ENCODE peak calls at places on chromosome 7, in six cellular contexts. O, P, B, K, Q and I are unnamed samples. For H3K9me3, the result is how much of the 10 kb centered on the place peaks cover.

GRCh38 chr7:101506531-101506930 is 122.6 kb downstream of the MYL10 start:
- DNase-seq in O (no peak), P (no peak), B (no peak), K (no peak), Q (no peak), I (no peak)

GRCh38 chr7:50302486-50303081 is 1.9 kb upstream of the IKZF1 start:
- DNase-seq in O (no peak), P (no peak), B (no peak), K (no peak), Q (no peak), I (no peak)

GRCh38 chr7:96737545-96738050 is 28.0 kb upstream of the SEM1 start:
- DNase-seq in O (no peak), P (no peak), B (no peak), K (no peak), Q (no peak), I (no peak)

GRCh38 chr7:77799078-77799964 is 748 bp downstream of the PHTF2 start:
- DNase-seq in O (no peak), P (peak), B (peak), K (no peak), Q (no peak), I (peak)

GRCh38 chr7:68107256-68107655 is 1110.6 kb downstream of the TYW1 start:
- DNase-seq in O (no peak), P (no peak), B (no peak), K (no peak), Q (no peak), I (no peak)

GRCh38 chr7:104643587-104644217 is 315.3 kb downstream of the LHFPL3 start:
- DNase-seq in O (peak), P (peak), B (peak), K (peak), Q (no peak), I (peak)

GRCh38 chr7:93014410-93014809 is 103.4 kb downstream of the SAMD9 start:
- DNase-seq in O (no peak), P (no peak), B (no peak), K (no peak), Q (no peak), I (no peak)

GRCh38 chr7:98174334-98175259 is 36.6 kb upstream of the BHLHA15 start:
- DNase-seq in O (no peak), P (no peak), B (no peak), K (no peak), Q (no peak), I (no peak)

GRCh38 chr7:151082151-151083070 is 882 bp downstream of the TMUB1 start:
- DNase-seq in O (no peak), P (no peak), B (no peak), K (no peak), Q (no peak), I (no peak)

GRCh38 chr7:90487808-90488207 is 18.4 kb downstream of the PTTG1IP2 start:
- DNase-seq in O (no peak), P (no peak), B (no peak), K (no peak), Q (no peak), I (no peak)

GRCh38 chr7:154503962-154504550 is 451.9 kb downstream of the DPP6 start:
- DNase-seq in O (no peak), P (peak), B (peak), K (peak), Q (no peak), I (peak)

GRCh38 chr7:105268511-105269392 is 120.0 kb downstream of the SRPK2 start:
- DNase-seq in O (no peak), P (no peak), B (no peak), K (peak), Q (no peak), I (no peak)

GRCh38 chr7:37142943-37143342 is 305.7 kb downstream of the ELMO1 start:
- DNase-seq in O (no peak), P (no peak), B (no peak), K (no peak), Q (no peak), I (no peak)

GRCh38 chr7:72127136-72127535 is 285.0 kb downstream of the CALN1 start:
- DNase-seq in O (no peak), P (no peak), B (no peak), K (no peak), Q (no peak), I (no peak)

GRCh38 chr7:112930787-112931186 is 140.6 kb upstream of the TMEM168 start:
- DNase-seq in O (no peak), P (no peak), B (no peak), K (peak), Q (no peak), I (no peak)

GRCh38 chr7:112759905-112760304 is 30.3 kb downstream of the TMEM168 start:
- DNase-seq in O (no peak), P (no peak), B (no peak), K (no peak), Q (no peak), I (no peak)

GRCh38 chr7:96359876-96360275 is 38.0 kb upstream of the SLC25A13 start:
- DNase-seq in O (no peak), P (no peak), B (no peak), K (peak), Q (peak), I (no peak)

GRCh38 chr7:158281441-158281840 is 306.2 kb downstream of the PTPRN2 start:
- DNase-seq in O (no peak), P (no peak), B (no peak), K (no peak), Q (no peak), I (no peak)

GRCh38 chr7:158284121-158284520 is 303.5 kb downstream of the PTPRN2 start:
- DNase-seq in O (no peak), P (no peak), B (no peak), K (no peak), Q (no peak), I (no peak)

GRCh38 chr7:158283016-158283974 is 304.3 kb downstream of the PTPRN2 start:
- DNase-seq in O (no peak), P (no peak), B (no peak), K (no peak), Q (no peak), I (no peak)

GRCh38 chr7:158280467-158281154 is 307.0 kb downstream of the PTPRN2 start:
- DNase-seq in O (no peak), P (no peak), B (no peak), K (no peak), Q (no peak), I (no peak)

DNA sequence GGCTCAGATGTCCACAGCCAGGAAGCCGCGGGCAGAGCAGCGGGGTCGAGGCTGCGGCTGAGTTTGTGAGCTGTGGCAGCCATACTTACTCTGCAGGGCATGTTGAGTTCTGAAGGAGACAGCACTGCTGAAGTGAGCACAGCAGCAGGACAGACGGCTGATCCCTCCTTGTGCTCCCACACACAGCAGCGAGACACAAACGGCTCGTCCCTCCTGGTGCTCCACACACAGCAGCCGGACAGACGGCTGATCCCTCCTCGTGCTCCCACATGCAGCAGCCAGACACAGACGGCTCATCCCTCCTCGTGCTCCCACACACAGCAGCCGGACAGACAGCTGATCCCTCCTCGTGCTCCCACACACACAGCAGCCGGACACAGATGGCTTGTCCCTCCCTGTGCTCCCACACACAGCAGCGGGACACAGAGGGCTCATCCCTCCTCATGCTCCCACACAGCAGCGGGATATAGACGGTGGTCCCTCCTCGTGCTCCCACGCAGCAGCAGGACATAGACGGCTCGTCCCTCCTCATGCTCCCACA is 305.1 kb downstream of the PTPRN2 start:
- DNase-seq in O (no peak), P (no peak), B (no peak), K (no peak), Q (no peak), I (no peak)
- H3K9me3 ChIP-seq in O (under half), P (under half), B (under half), K (under half), Q (under half), I (under half)

GRCh38 chr7:21367081-21367480 is 60.8 kb upstream of the SP4 start:
- DNase-seq in O (no peak), P (no peak), B (no peak), K (no peak), Q (no peak), I (no peak)

GRCh38 chr7:21367537-21367936 is 60.3 kb upstream of the SP4 start:
- DNase-seq in O (no peak), P (no peak), B (no peak), K (no peak), Q (no peak), I (no peak)

GRCh38 chr7:21365866-21366624 is 61.8 kb upstream of the SP4 start:
- DNase-seq in O (no peak), P (peak), B (no peak), K (peak), Q (no peak), I (no peak)

GRCh38 chr7:21361413-21362130 is 66.3 kb upstream of the SP4 start:
- DNase-seq in O (no peak), P (no peak), B (no peak), K (peak), Q (no peak), I (no peak)

DNA sequence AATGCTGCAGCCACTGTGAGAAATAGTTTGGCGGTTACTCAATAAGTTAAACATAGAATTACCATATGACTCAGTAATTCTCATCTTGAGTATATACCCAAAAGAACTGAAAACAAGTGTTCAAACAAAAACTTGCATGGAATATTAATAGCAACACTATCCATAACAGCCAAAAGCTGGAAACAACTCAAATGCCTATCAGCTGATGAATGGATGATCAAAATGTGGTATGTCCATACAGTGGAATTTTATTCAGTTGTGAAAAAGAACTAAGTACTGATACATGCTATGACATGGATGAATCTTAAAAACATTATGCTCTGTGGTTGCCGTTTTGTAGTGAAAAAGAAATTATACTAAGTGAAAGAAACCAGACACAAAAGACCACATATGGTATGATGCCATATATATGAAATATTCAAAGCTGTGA is 63.0 kb upstream of the SP4 start:
- DNase-seq in O (no peak), P (no peak), B (no peak), K (peak), Q (no peak), I (no peak)
- TF ChIP-seq ZNF274 in O (no peak), P (no peak), B (no peak), K (no peak), Q (no peak), I (no peak)

GRCh38 chr7:63027075-63027474 is 971.6 kb upstream of the ZNF722 start:
- DNase-seq in O (no peak), P (no peak), B (no peak), K (no peak), Q (no peak), I (no peak)
- H3K9me3 ChIP-seq in O (half or more), P (under half), B (under half), K (half or more), Q (under half), I (under half)

GRCh38 chr7:31175672-31176071 is 123.6 kb downstream of the ADCYAP1R1 start:
- DNase-seq in O (no peak), P (no peak), B (peak), K (peak), Q (no peak), I (no peak)
- TF ChIP-seq ZNF274 in O (no peak), P (no peak), B (no peak), K (no peak), Q (no peak), I (no peak)